ENCODE peak calls at places on chromosomes 7 and 10, in eight cellular contexts. W is heart left ventricle, K is heart right ventricle, Q is endothelial cell, O is dorsolateral prefrontal cortex, I is suprapubic skin, Y is neural crest cell, V is PC-3. D is an unnamed sample.

GRCh38 chr7:41870017-41870416 is 167.1 kb upstream of the INHBA start:
- DNase-seq in W (no peak), K (no peak), Q (no peak), O (no peak), I (no peak), Y (no peak), V (no peak), D (no peak)

GRCh38 chr10:21052072-21052708 is 155.1 kb upstream of the NEBL start:
- DNase-seq in W (no peak), K (no peak), Q (no peak), O (no peak), I (no peak), Y (no peak), V (no peak), D (no peak)

GRCh38 chr7:36366649-36367560 is 22.8 kb upstream of the ANLN start:
- DNase-seq in W (peak), K (peak), Q (peak), O (peak), I (peak), Y (peak), V (peak), D (peak)

GRCh38 chr10:125684583-125684982 is 1.6 kb upstream of the TEX36 start:
- DNase-seq in W (no peak), K (no peak), Q (no peak), O (no peak), I (no peak), Y (no peak), V (no peak), D (no peak)

GRCh38 chr10:23201837-23202236 is 9.7 kb downstream of the PTF1A start:
- DNase-seq in W (no peak), K (no peak), Q (no peak), O (no peak), I (no peak), Y (no peak), V (no peak), D (no peak)

GRCh38 chr10:114648368-114648767 is 9.7 kb downstream of the ABLIM1 start:
- DNase-seq in W (no peak), K (no peak), Q (no peak), O (no peak), I (no peak), Y (no peak), V (peak), D (no peak)

GRCh38 chr10:71259282-71259681 is 46.9 kb downstream of the UNC5B start:
- DNase-seq in W (no peak), K (no peak), Q (no peak), O (no peak), I (no peak), Y (no peak), V (no peak), D (no peak)

GRCh38 chr10:47245731-47246350 is 54.2 kb upstream of the GDF10 start:
- DNase-seq in W (no peak), K (no peak), Q (no peak), O (no peak), I (no peak), Y (no peak), V (no peak), D (peak)

GRCh38 chr10:118870467-118871243 is 115.9 kb upstream of the CACUL1 start:
- DNase-seq in W (peak), K (no peak), Q (peak), O (no peak), I (no peak), Y (no peak), V (peak), D (peak)

GRCh38 chr7:99380823-99381663 is 6.5 kb downstream of the ARPC1B start:
- DNase-seq in W (no peak), K (no peak), Q (no peak), O (no peak), I (no peak), Y (no peak), V (no peak), D (no peak)

DNA sequence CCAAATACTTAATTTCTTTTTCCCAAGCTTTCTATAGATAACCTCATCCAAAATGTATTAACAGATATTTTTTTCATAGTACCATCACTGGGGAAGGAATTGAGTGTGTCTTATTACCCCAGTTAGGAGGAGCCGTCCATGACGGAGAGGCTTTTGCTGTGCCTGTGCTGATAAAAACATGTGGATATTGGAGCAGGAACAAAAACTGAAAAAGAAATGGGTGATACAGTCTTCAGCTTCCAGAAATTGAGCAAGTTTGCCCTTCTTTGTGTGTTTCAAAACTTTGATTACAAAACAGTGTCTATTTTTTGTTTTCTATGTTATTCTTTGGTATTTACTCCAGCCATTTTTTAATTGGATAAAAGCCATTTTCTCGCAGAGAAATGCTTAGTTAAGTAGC is 747.6 kb upstream of the CELF2 start:
- DNase-seq in W (no peak), K (no peak), Q (no peak), O (no peak), I (no peak), Y (no peak), V (no peak), D (no peak)
- TF ChIP-seq CTCF in W (no peak), K (no peak), Q (no peak), O (no peak), I (no peak), Y (no peak), V (no peak), D (no peak)

GRCh38 chr7:150962743-150963399 is 15.2 kb downstream of the KCNH2 start:
- DNase-seq in W (peak), K (peak), Q (peak), O (peak), I (no peak), Y (peak), V (peak), D (no peak)
- TF ChIP-seq CTCF in W (peak), K (peak), Q (peak), O (peak), I (peak), Y (peak), V (peak), D (peak)

GRCh38 chr7:54465095-54465494 is 77.1 kb upstream of the VSTM2A start:
- DNase-seq in W (no peak), K (no peak), Q (no peak), O (no peak), I (no peak), Y (no peak), V (no peak), D (no peak)
- TF ChIP-seq CTCF in W (no peak), K (no peak), Q (no peak), O (no peak), I (no peak), Y (no peak), V (no peak), D (no peak)

DNA sequence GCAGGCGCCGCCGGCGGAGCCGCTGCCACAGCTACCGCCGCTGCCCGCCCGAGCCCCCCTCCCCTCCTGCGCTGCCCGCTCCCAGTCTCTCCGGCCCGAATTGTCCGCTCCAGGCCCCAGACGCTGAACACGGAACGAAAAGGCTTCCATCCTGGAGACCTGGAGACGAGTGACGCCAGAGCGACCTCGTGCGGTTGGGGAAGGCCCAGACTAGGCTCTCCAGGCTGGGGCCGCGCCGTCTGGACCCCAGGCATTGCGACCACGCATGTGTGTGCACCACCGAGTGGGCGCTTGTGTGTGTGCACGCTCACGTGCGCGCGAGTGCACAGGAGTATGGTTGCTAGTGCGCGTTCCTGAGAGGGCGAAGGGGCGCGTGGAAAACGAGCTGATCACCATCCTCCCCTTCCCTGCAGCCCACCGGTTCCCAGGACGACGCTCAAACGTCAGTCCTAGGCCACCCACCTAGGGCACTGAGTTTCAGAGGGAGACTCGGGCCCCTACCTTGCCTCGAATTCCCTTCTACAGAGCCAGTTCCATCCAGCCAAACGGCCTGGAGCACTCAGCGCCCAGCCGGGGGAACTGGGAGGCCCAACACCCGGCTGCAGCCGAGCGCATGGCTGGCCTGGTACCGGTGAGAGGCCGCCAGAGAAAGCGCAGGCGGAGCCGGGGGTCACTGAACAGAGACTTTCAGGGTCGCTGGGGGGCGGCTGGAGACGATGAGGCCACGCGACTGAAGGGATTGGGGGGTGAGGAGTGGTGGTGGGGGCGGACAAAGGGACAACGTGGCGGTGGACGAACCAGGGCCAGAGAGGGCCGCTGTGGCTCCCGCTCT is 11.6 kb downstream of the LBX1 start:
- DNase-seq in W (no peak), K (no peak), Q (peak), O (no peak), I (no peak), Y (peak), V (peak), D (no peak)
- TF ChIP-seq CTCF in W (peak), K (peak), Q (peak), O (no peak), I (peak), Y (peak), V (peak), D (no peak)

DNA sequence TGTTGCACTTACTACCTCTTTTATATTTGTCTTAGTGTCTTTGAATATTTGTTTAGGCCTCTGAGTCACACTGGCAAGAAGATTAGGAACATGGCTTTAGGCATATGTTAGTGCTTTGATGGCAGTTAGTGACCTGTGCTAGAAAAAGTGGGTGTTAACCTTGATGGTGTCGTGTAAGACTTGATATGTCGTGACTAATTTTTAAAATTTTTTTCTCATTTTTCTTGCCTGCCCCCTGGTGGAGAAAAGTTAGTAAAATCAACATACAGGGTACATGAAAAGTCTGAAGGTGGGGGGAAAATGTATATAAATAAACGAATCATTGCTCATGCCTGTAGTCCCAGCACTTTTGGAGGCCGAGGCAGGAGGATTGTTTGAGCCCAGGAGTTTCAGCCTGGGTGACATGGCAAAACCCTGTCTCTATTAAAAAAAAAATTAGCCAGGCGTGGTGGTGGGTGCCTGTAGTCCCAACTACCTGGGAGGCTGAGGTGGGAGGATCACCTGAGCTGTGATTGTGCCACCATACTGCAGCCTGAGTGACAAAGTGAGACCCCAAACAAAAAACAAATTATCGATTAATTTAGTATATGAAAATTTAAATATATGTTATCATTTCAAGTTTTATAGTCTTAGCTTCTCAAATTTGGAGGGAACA is 44.6 kb downstream of the TAX1BP1 start:
- DNase-seq in W (no peak), K (no peak), Q (peak), O (no peak), I (no peak), Y (peak), V (peak), D (no peak)
- TF ChIP-seq CTCF in W (peak), K (peak), Q (peak), O (peak), I (peak), Y (peak), V (peak), D (peak)

DNA sequence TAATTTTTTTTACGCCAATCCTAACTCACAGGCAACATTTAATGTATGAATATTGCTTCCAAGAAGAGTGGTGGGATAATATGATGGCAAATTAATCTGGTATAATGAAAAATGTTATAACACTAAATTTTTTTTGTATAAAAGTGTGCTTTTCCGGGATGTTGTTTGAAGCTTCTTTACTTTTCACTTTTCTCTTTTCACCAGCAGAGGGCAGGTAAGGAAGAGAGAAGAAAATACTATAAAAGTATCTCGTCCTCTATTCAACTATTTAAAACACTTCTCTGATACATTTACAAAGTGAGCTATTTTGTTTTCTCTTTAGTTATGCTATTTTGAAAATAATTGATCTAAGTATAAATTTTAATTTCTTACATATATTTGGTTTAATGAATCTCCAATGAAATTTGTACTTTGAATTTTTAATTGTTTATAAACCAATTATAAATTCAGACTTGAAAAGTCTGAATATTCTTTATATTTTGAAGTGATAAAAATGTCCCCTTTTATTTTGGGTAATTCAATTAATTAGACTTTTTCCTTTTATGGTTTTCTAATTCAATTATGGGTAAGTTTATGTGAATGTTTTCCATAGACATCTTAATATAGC is 20.7 kb upstream of the CFTR start:
- DNase-seq in W (no peak), K (no peak), Q (no peak), O (no peak), I (no peak), Y (no peak), V (peak), D (no peak)
- TF ChIP-seq CTCF in W (peak), K (peak), Q (peak), O (peak), I (peak), Y (peak), V (peak), D (no peak)

GRCh38 chr7:27106181-27106905 is 3.9 kb upstream of the HOXA2 start:
- DNase-seq in W (no peak), K (no peak), Q (no peak), O (no peak), I (peak), Y (no peak), V (no peak), D (no peak)

GRCh38 chr7:27106906-27107250 is 4.4 kb upstream of the HOXA2 start:
- DNase-seq in W (no peak), K (no peak), Q (no peak), O (no peak), I (no peak), Y (no peak), V (no peak), D (no peak)

GRCh38 chr7:27108390-27109127 is 6.1 kb upstream of the HOXA2 start:
- DNase-seq in W (no peak), K (no peak), Q (peak), O (no peak), I (peak), Y (no peak), V (peak), D (peak)

GRCh38 chr7:27107901-27108381 is 5.5 kb upstream of the HOXA2 start:
- DNase-seq in W (no peak), K (no peak), Q (no peak), O (no peak), I (peak), Y (no peak), V (no peak), D (peak)

GRCh38 chr7:27107391-27107900 is 5.0 kb upstream of the HOXA2 start:
- DNase-seq in W (no peak), K (no peak), Q (no peak), O (no peak), I (no peak), Y (no peak), V (no peak), D (no peak)
- TF ChIP-seq CTCF in W (no peak), K (no peak), Q (no peak), O (no peak), I (no peak), Y (no peak), V (no peak), D (no peak)

DNA sequence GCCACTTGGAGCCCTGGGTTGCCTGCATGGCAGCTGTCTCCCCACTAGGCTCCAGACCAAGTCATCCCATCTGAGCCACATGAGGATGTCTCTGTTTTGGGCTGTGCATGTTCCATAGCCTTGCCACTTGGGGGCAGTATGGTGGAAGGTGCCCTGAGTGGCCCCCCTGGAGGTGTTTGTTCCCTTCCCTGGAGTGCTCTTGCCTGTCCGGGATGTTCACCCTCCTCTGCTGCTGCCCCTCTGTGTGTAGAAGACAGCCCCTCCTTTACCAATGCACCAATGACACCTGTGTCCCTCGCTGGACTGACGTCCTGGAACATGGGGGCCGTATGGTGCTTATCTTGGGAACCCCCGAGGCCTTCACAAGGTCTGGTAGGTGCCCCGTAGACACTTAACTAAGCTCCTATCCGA is 100.2 kb downstream of the ACTR3B start:
- DNase-seq in W (no peak), K (no peak), Q (peak), O (no peak), I (no peak), Y (no peak), V (peak), D (no peak)
- TF ChIP-seq CTCF in W (no peak), K (no peak), Q (peak), O (no peak), I (peak), Y (peak), V (peak), D (no peak)

DNA sequence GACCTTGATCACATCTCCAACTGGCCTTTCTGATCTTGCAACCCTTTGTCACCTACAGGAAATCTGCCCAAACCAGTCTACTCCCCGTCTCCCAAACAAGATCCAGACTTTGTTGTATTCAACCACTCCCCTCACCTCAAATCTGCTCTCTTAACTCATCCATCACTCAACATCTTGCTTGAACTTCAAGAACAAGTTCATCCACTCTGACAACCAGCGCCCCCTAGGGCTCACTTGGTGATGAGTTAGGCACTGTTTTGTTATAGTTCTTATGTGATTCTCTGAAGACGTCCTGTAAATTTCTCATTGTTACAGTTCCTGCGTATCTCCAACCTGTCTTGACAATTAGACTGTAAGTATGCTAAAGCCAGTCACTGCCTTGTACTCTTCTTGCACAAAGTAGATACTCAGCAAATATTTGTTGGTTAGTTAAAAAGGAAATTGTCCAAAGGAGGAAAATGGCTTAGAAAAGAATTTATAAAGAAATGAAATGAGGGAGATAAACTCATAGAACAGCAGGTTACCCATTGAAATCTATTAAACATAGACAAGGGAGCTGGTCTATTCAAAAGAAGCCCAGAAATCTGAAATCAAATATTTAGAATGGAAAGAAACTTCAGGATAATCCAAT is 5.3 kb downstream of the FRMD4A start:
- DNase-seq in W (no peak), K (peak), Q (peak), O (no peak), I (no peak), Y (peak), V (peak), D (no peak)
- TF ChIP-seq CTCF in W (peak), K (peak), Q (peak), O (peak), I (peak), Y (peak), V (peak), D (peak)

D was measured in right atrium auricular region.